ENCODE peak calls at places on chromosome 7, in nine cellular contexts. F is RWPE1; N is suprapubic skin; A is coronary artery; R is CD4-positive, alpha-beta T cell; P is AG04450; E is cardiac muscle cell; T is fibroblast of lung; L is testis. S is an unnamed sample.

GRCh38 chr7:70017371-70017770 is 419.1 kb downstream of the AUTS2 start:
- DNase-seq in F (no peak), P (no peak), R (no peak), N (no peak), E (no peak), T (no peak), A (no peak), L (no peak), S (no peak)

GRCh38 chr7:45236666-45237065 is 79.1 kb downstream of the RAMP3 start:
- DNase-seq in L (no peak), P (no peak), E (no peak), R (no peak), N (no peak), F (no peak), T (peak), A (no peak), S (no peak)

GRCh38 chr7:49396194-49396593 is 377.2 kb upstream of the VWC2 start:
- DNase-seq in N (no peak), A (no peak), P (no peak), F (peak), E (no peak), R (no peak), L (no peak), T (no peak), S (no peak)

GRCh38 chr7:7157177-7157886 is 25.0 kb upstream of the C1GALT1 start:
- DNase-seq in P (peak), F (no peak), T (peak), A (no peak), L (no peak), R (peak), E (no peak), N (no peak), S (no peak)

GRCh38 chr7:154919324-154920222 is 83.4 kb downstream of the PAXIP1 start:
- DNase-seq in F (no peak), T (no peak), L (no peak), E (no peak), R (no peak), A (no peak), N (no peak), P (no peak), S (no peak)

GRCh38 chr7:132275384-132275783 is 300.9 kb downstream of the PLXNA4 start:
- DNase-seq in A (no peak), E (no peak), R (no peak), T (no peak), N (no peak), P (no peak), L (no peak), F (no peak), S (peak)

GRCh38 chr7:81008901-81009300 is 90.0 kb upstream of the SEMA3C start:
- DNase-seq in R (no peak), N (no peak), P (no peak), F (peak), A (no peak), L (no peak), E (no peak), T (no peak), S (no peak)

GRCh38 chr7:44973610-44974401 is 5.0 kb downstream of the MYO1G start:
- DNase-seq in A (no peak), L (peak), P (no peak), R (peak), F (no peak), E (no peak), N (no peak), T (no peak), S (peak)

GRCh38 chr7:27242580-27243339 is at the start of gene EVX1:
- DNase-seq in T (no peak), L (no peak), N (no peak), A (no peak), P (no peak), R (no peak), F (peak), E (no peak), S (peak)

GRCh38 chr7:135234727-135235126 is 1.1 kb downstream of the STRA8 start:
- DNase-seq in A (no peak), P (no peak), E (no peak), L (no peak), T (no peak), N (no peak), F (no peak), R (no peak), S (no peak)

GRCh38 chr7:132466367-132466766 is 109.9 kb downstream of the PLXNA4 start:
- DNase-seq in R (no peak), P (no peak), A (no peak), N (no peak), E (no peak), F (no peak), L (no peak), T (no peak), S (no peak)

GRCh38 chr7:129434846-129435318 is 650 bp downstream of the STRIP2 start:
- DNase-seq in A (no peak), N (no peak), F (no peak), P (no peak), E (peak), T (peak), L (peak), R (no peak), S (peak)

GRCh38 chr7:255721-256361 is 34.1 kb upstream of the FOXL3 start:
- DNase-seq in F (no peak), E (no peak), T (no peak), N (no peak), R (no peak), P (no peak), L (no peak), A (no peak), S (no peak)

GRCh38 chr7:121436136-121436535 is 40.0 kb upstream of the FAM3C start:
- DNase-seq in R (no peak), L (no peak), N (no peak), A (no peak), F (no peak), T (no peak), P (no peak), E (no peak), S (no peak)

GRCh38 chr7:2651336-2651735 is 19.6 kb downstream of the TTYH3 start:
- DNase-seq in R (no peak), P (no peak), L (no peak), F (no peak), N (no peak), T (no peak), A (no peak), E (peak), S (peak)

GRCh38 chr7:80907141-80907601 is 11.7 kb downstream of the SEMA3C start:
- DNase-seq in T (no peak), R (no peak), E (no peak), P (no peak), N (no peak), L (no peak), A (no peak), F (no peak), S (no peak)

GRCh38 chr7:103902917-103903316 is 86.5 kb downstream of the RELN start:
- DNase-seq in L (no peak), F (no peak), A (no peak), T (peak), E (no peak), R (no peak), N (no peak), P (no peak), S (no peak)

GRCh38 chr7:123747620-123748141 is 1.1 kb downstream of the WASL start:
- DNase-seq in L (peak), T (peak), A (peak), E (peak), R (no peak), F (peak), P (peak), N (peak), S (peak)

GRCh38 chr7:133394369-133394768 is 141.5 kb downstream of the EXOC4 start:
- DNase-seq in A (no peak), T (no peak), P (no peak), R (no peak), E (no peak), L (no peak), F (no peak), N (no peak), S (no peak)

GRCh38 chr7:73766556-73767229 is 3.4 kb downstream of the CLDN3 start:
- DNase-seq in L (no peak), T (no peak), P (no peak), R (no peak), N (no peak), E (no peak), F (no peak), A (no peak), S (no peak)

GRCh38 chr7:105838273-105839141 is 37.9 kb downstream of the ATXN7L1 start:
- DNase-seq in N (no peak), T (peak), P (peak), E (peak), F (peak), A (no peak), L (no peak), R (no peak), S (peak)

GRCh38 chr7:151775547-151776443 is 101.1 kb downstream of the PRKAG2 start:
- DNase-seq in E (no peak), L (no peak), T (no peak), A (no peak), F (no peak), P (no peak), R (no peak), N (no peak), S (no peak)

GRCh38 chr7:37282927-37283326 is 165.7 kb downstream of the ELMO1 start:
- DNase-seq in R (no peak), P (no peak), E (no peak), A (no peak), N (no peak), T (no peak), L (no peak), F (no peak), S (no peak)

DNA sequence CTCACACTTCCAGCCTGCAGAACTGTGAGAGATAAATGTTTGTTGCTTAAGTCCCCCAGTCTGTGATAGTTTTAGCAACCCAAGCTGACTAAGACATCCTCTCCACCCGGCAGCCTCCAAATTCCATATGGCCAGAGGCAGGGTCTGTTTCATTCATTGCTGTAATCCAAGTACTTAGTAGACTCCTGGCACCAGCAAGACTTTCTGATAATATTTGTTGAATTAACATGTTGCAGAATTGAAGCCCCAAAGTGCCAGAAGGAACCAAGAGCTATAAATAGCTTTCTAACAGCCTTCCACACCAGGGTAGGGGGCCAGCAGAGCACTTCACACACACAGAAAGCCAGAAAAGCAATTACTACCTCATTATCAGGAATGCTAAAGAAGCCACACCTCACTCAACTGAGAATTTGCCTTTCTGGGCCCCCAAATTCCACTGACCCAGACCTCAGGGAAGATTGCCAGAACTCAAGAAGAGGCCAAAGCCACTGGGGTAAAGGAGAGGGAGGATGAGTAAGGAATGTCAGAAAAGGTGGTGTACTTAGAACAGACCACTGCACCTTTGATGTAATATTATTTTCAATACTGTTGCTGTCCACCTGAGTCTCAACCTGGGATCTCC is 5.7 kb downstream of the NOD1 start:
- DNase-seq in R (no peak), L (no peak), F (no peak), E (peak), P (no peak), N (no peak), A (no peak), T (peak), S (no peak)
- H3K27ac ChIP-seq in R (no peak), L (no peak), F (no peak), E (peak), P (no peak), N (no peak), A (peak), T (peak), S (no peak)

DNA sequence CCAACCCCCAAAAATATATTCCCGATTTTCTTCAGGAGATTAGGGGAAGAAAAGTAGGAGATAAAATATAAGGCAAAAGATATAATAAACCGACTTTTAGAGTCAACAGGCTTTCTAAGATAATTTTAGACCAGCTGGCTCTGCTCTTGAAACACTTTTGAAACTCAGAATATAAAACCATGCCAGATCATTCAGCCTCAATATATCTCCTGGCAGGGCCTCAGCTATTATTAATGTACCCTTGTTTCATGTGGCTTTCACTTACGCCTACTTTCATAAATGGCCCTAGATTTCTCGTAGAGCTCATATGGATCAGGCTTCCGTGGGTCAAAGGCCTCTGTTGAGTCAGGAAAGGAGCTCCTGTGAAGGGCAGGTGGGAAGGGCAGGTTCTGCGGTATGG is 396.0 kb downstream of the PHTF2 start:
- DNase-seq in L (no peak), A (no peak), T (no peak), P (no peak), R (no peak), F (no peak), E (no peak), N (no peak), S (no peak)
- H3K27ac ChIP-seq in L (no peak), A (peak), T (no peak), P (no peak), R (no peak), F (no peak), E (no peak), N (no peak), S (no peak)

DNA sequence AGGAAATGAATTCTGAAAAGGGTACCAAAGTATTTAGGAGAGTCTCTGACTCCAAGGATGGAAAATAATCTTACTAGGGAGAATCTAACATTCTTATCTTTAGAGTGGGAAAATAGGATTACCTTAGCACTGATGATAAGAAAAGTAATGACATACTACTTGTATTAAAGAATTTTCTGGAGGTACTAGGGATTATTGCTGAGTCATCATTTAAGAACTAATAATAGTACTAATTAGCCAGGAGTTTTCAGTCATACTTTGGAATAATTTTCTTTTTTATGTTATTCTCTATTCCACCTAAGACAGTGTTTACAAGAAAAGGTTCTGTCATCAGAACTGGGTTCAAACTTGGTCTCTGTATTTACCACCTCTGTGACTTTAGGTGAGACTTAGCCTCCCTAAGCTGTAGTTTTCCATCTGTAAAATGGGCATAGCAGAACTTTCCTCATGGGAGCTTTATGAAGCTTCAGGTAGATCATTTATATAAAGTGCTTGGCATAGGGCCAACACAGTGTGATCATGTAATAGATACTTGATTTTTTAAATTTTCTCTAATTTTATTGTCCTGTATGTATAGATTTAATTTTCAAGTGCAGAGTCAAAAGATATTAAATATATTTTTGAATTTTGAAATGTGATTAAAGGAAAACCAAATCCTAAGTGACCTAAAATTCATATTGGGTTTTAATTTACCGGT is 20.4 kb downstream of the ITGB8 start:
- DNase-seq in A (no peak), N (no peak), T (no peak), L (no peak), E (no peak), F (no peak), R (no peak), P (no peak), S (no peak)
- H3K27ac ChIP-seq in A (peak), N (peak), T (no peak), L (peak), E (peak), F (peak), R (no peak), P (no peak), S (no peak)

DNA sequence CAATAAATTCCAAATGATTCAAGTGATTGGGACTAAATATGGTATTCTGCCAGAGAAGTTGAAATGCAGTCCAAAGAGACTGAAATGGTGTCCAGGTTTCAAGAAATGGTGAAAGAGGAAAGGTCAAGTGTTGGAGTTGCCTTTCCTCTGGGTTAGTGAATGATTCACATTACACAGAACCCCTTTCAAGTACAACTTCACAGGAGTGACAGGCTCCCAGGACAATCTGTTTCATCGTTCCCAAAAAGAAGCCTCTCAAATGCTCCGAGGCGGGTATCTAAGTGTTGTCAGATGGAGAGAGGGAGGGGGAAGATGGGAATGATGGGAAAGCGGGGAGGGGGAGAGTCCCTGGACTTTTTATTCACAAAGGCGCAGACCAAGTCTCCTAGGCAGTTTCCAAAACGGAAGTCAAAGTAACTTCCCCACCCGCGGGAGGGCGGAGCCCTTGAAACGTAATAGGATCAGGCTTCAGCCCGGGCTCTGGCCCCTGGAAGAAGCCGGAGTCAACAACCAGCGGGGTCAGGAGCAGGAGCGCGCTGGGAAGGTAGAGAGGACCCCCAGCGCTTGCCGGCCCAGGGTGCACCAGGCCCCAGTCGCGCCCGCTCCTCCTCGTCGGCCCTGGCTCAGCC is 743 bp downstream of the SLC25A13 start:
- DNase-seq in P (peak), E (peak), A (peak), N (peak), L (peak), T (peak), R (peak), F (peak), S (peak)
- H3K27ac ChIP-seq in P (peak), E (peak), A (peak), N (peak), L (peak), T (peak), R (peak), F (peak), S (peak)

DNA sequence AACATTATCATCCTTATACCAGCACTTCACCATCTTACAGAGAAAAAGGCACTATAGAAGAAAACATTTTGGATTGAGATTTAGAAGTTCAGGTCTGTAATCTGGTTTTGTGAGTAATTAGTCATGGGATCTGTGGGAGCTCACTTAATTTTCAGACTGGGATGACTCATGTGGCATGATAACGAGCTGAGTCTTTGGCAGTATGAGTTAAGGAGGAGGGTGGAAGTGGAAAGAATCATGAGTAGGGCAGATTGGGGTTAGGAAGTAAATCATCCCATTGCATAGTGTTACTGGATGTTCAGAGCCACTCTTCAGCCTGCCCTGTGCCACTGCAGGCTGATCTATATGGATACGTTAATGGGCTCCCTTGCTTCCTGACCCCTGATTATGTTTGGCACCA is 64.9 kb downstream of the ZNF92 start:
- DNase-seq in L (no peak), P (peak), A (no peak), N (no peak), R (no peak), F (peak), T (peak), E (no peak), S (no peak)
- H3K27ac ChIP-seq in L (no peak), P (no peak), A (no peak), N (no peak), R (no peak), F (no peak), T (no peak), E (no peak), S (no peak)

GRCh38 chr7:71457881-71458590 is 326.1 kb downstream of the GALNT17 start:
- DNase-seq in N (no peak), A (no peak), F (no peak), E (no peak), R (no peak), P (no peak), T (no peak), L (no peak), S (peak)

GRCh38 chr7:71454981-71455380 is 323.0 kb downstream of the GALNT17 start:
- DNase-seq in T (no peak), L (no peak), R (no peak), E (no peak), P (no peak), A (no peak), N (no peak), F (no peak), S (peak)

GRCh38 chr7:71453630-71454029 is 321.7 kb downstream of the GALNT17 start:
- DNase-seq in A (no peak), P (no peak), N (no peak), L (no peak), R (no peak), T (no peak), F (no peak), E (no peak), S (no peak)

GRCh38 chr7:71459137-71459536 is 327.2 kb downstream of the GALNT17 start:
- DNase-seq in P (no peak), E (no peak), N (no peak), F (no peak), T (no peak), L (no peak), R (no peak), A (no peak), S (no peak)

GRCh38 chr7:71457021-71457420 is 325.1 kb downstream of the GALNT17 start:
- DNase-seq in R (no peak), N (no peak), F (no peak), T (no peak), A (no peak), P (no peak), E (no peak), L (no peak), S (peak)
- H3K27ac ChIP-seq in R (no peak), N (no peak), F (no peak), T (no peak), A (no peak), P (no peak), E (no peak), L (no peak), S (peak)

DNA sequence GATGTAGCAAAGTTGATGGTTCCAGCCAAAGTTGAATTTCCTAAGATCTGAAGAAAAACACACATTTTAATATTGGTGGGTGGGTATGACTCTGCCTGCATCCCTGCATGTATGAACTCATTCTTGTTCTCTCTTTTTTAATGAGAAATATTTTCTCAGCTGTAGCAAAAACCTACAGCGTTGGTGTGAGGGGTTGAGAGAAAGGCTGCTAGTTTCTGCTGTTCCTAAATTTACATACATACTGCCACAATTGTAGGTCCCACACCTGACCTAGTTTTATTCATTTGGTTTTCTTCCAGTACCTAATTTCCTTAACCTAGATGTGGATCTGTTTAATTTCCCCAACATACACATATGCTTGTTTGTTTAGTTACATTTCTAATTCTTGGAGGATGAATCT is 4.6 kb downstream of the AGFG2 start:
- DNase-seq in R (no peak), E (no peak), F (no peak), A (no peak), T (no peak), L (no peak), P (no peak), N (no peak), S (no peak)
- H3K27ac ChIP-seq in R (peak), E (no peak), F (no peak), A (peak), T (no peak), L (peak), P (no peak), N (peak), S (no peak)

GRCh38 chr7:21092923-21093702 is 306.4 kb upstream of the SP8 start:
- DNase-seq in P (no peak), T (no peak), A (no peak), E (no peak), L (no peak), F (no peak), N (no peak), R (no peak), S (no peak)
- H3K27ac ChIP-seq in P (no peak), T (no peak), A (no peak), E (no peak), L (no peak), F (no peak), N (no peak), R (no peak), S (no peak)

S was measured in GM23338.